ENCODE peak calls at places on chromosomes 2 and 18, in four cellular contexts. A, O, L and S are unnamed samples.

GRCh38 chr2:47346-48218 is 1.3 kb upstream of the FAM110C start:
- DNase-seq in A (no peak), O (no peak), L (no peak), S (no peak)

GRCh38 chr2:22035333-22035964 is 911.7 kb downstream of the TDRD15 start:
- DNase-seq in A (no peak), O (no peak), L (no peak), S (peak; percentile 65)

GRCh38 chr2:11698009-11698922 is 28.3 kb upstream of the NTSR2 start:
- DNase-seq in A (no peak), O (no peak), L (no peak), S (peak; percentile 44)

GRCh38 chr2:55859875-55860274 is 63.7 kb downstream of the EFEMP1 start:
- DNase-seq in A (no peak), O (no peak), L (no peak), S (no peak)

GRCh38 chr18:30150466-30151019 is 892.0 kb downstream of the DSC3 start:
- DNase-seq in A (no peak), O (no peak), L (no peak), S (no peak)

GRCh38 chr2:201377218-201377617 is 20.1 kb upstream of the FLACC1 start:
- DNase-seq in A (no peak), O (no peak), L (no peak), S (no peak)

GRCh38 chr2:29269095-29270090 is 154.2 kb downstream of the CLIP4 start:
- DNase-seq in A (no peak), O (no peak), L (no peak), S (no peak)

GRCh38 chr2:37342636-37343211 is 1.7 kb upstream of the QPCT start:
- DNase-seq in A (no peak), O (no peak), L (no peak), S (peak; percentile 19)

GRCh38 chr2:11145350-11145749 is 9.9 kb upstream of the SLC66A3 start:
- DNase-seq in A (no peak), O (no peak), L (no peak), S (no peak)

GRCh38 chr2:159124931-159125467 is 156.6 kb downstream of the TANC1 start:
- DNase-seq in A (no peak), O (peak; percentile 31), L (no peak), S (no peak)

GRCh38 chr2:159209341-159210306 is 76.9 kb downstream of the WDSUB1 start:
- DNase-seq in A (no peak), O (no peak), L (no peak), S (no peak)

GRCh38 chr18:70463085-70463484 is 174.2 kb downstream of the SOCS6 start:
- DNase-seq in A (no peak), O (no peak), L (no peak), S (no peak)

GRCh38 chr2:114008720-114009119 is 118.8 kb downstream of the ACTR3 start:
- DNase-seq in A (no peak), O (no peak), L (no peak), S (no peak)

GRCh38 chr2:47803363-47803762 is 20.4 kb downstream of the MSH6 start:
- DNase-seq in A (no peak), O (peak; percentile 36), L (no peak), S (no peak)

GRCh38 chr2:45918816-45919655 is 267.6 kb downstream of the PRKCE start:
- DNase-seq in A (no peak), O (no peak), L (peak; percentile 67), S (no peak)

GRCh38 chr2:191638079-191638801 is 39.7 kb upstream of the NABP1 start:
- DNase-seq in A (no peak), O (peak; percentile 55), L (no peak), S (no peak)

GRCh38 chr2:161352718-161353117 is 44.5 kb downstream of the PSMD14 start:
- DNase-seq in A (no peak), O (no peak), L (no peak), S (no peak)

GRCh38 chr2:46266134-46266533 is 31.1 kb upstream of the EPAS1 start:
- DNase-seq in A (no peak), O (no peak), L (no peak), S (no peak)

GRCh38 chr2:54634012-54634411 is 89.5 kb upstream of the EML6 start:
- DNase-seq in A (no peak), O (no peak), L (no peak), S (no peak)

GRCh38 chr2:8796878-8797550 is 40.4 kb downstream of the KIDINS220 start:
- DNase-seq in A (no peak), O (no peak), L (no peak), S (no peak)

GRCh38 chr18:42564761-42565160 is 550.7 kb downstream of the RIT2 start:
- DNase-seq in A (no peak), O (no peak), L (no peak), S (no peak)